ENCODE peak calls at places on chromosomes 3 and 15, in five cellular contexts. F is BJ, C is adipocyte, R is cardiac fibroblast, X is endothelial cell. W is an unnamed sample.

GRCh38 chr15:60460931-60461330 is 18.0 kb downstream of the ICE2 start:
- DNase-seq in F (no peak), C (peak), R (peak), X (no peak), W (no peak)

GRCh38 chr3:10419637-10420232 is 85.7 kb downstream of the ATP2B2 start:
- DNase-seq in F (no peak), C (no peak), R (no peak), X (no peak), W (no peak)

GRCh38 chr3:136667081-136667480 is 85.1 kb downstream of the STAG1 start:
- DNase-seq in F (no peak), C (no peak), R (no peak), X (no peak), W (no peak)

GRCh38 chr3:50195501-50196252 is 4.3 kb downstream of the GNAT1 start:
- DNase-seq in F (no peak), C (no peak), R (peak), X (no peak), W (no peak)

GRCh38 chr3:85572426-85572825 is 613.6 kb downstream of the CADM2 start:
- DNase-seq in F (no peak), C (no peak), R (peak), X (no peak), W (peak)

GRCh38 chr3:82493858-82494257 is 732.4 kb upstream of the GBE1 start:
- DNase-seq in F (no peak), C (no peak), R (no peak), X (no peak), W (no peak)

GRCh38 chr3:119380697-119381096 is 82.7 kb downstream of the TMEM39A start:
- DNase-seq in F (no peak), C (no peak), R (peak), X (no peak), W (no peak)

GRCh38 chr3:188624384-188624783 is 470.4 kb downstream of the LPP start:
- DNase-seq in F (no peak), C (peak), R (peak), X (no peak), W (no peak)

GRCh38 chr3:72348357-72348756 is 499.9 kb downstream of the SHQ1 start:
- DNase-seq in F (no peak), C (no peak), R (no peak), X (no peak), W (no peak)

GRCh38 chr3:122271246-122271898 is 53.7 kb upstream of the CSTA start:
- DNase-seq in F (no peak), C (no peak), R (no peak), X (no peak), W (no peak)

GRCh38 chr15:72397780-72398179 is 325 bp upstream of the TMEM202 start:
- DNase-seq in F (no peak), C (no peak), R (no peak), X (no peak), W (no peak)

GRCh38 chr15:41809121-41809520 is 18.8 kb upstream of the JMJD7 start:
- DNase-seq in F (no peak), C (no peak), R (no peak), X (no peak), W (no peak)

GRCh38 chr3:99023590-99024192 is 122.2 kb upstream of the DCBLD2 start:
- DNase-seq in F (peak), C (peak), R (peak), X (peak), W (peak)

W was measured in non-pigmented ciliary epithelial cell.